ENCODE peak calls at places on chromosomes 12 and 14, in seven cellular contexts. M is SK-N-SH, A is HCT116, O is K562, V is GM12878, K is HepG2, U is H1. T is an unnamed sample.

GRCh38 chr12:124568431-124569374 is 1.3 kb upstream of the NCOR2 start:
- DNase-seq in M (peak), A (no peak), O (peak), V (peak), K (no peak), U (peak), T (peak)

GRCh38 chr14:49895480-49895879 is 2.6 kb downstream of the ARF6 start:
- DNase-seq in M (no peak), A (no peak), O (no peak), V (no peak), K (no peak), U (no peak), T (peak)

GRCh38 chr12:99059824-99060526 is 414.9 kb downstream of the APAF1 start:
- DNase-seq in M (peak), A (no peak), O (no peak), V (no peak), K (no peak), U (no peak), T (no peak)

GRCh38 chr12:64627781-64628180 is 17.5 kb downstream of the RASSF3 start:
- DNase-seq in M (no peak), A (no peak), O (no peak), V (no peak), K (no peak), U (no peak), T (no peak)

GRCh38 chr12:77681726-77682125 is 149.0 kb upstream of the NAV3 start:
- DNase-seq in M (no peak), A (no peak), O (no peak), V (no peak), K (no peak), U (no peak), T (no peak)

GRCh38 chr14:102986810-102987579 is 64.5 kb downstream of the AMN start:
- DNase-seq in M (no peak), A (no peak), O (no peak), V (no peak), K (peak), U (no peak), T (no peak)

GRCh38 chr12:112381421-112381897 is 772 bp downstream of the HECTD4 start:
- DNase-seq in M (no peak), A (no peak), O (peak), V (no peak), K (no peak), U (no peak), T (peak)

GRCh38 chr12:98741615-98742265 is 96.7 kb downstream of the APAF1 start:
- DNase-seq in M (no peak), A (no peak), O (peak), V (no peak), K (no peak), U (no peak), T (no peak)

GRCh38 chr12:16435875-16436554 is 88.6 kb downstream of the MGST1 start:
- DNase-seq in M (no peak), A (no peak), O (no peak), V (no peak), K (no peak), U (no peak), T (no peak)

GRCh38 chr14:90536092-90536491 is 139.3 kb downstream of the CALM1 start:
- DNase-seq in M (no peak), A (no peak), O (no peak), V (no peak), K (no peak), U (no peak), T (no peak)

DNA sequence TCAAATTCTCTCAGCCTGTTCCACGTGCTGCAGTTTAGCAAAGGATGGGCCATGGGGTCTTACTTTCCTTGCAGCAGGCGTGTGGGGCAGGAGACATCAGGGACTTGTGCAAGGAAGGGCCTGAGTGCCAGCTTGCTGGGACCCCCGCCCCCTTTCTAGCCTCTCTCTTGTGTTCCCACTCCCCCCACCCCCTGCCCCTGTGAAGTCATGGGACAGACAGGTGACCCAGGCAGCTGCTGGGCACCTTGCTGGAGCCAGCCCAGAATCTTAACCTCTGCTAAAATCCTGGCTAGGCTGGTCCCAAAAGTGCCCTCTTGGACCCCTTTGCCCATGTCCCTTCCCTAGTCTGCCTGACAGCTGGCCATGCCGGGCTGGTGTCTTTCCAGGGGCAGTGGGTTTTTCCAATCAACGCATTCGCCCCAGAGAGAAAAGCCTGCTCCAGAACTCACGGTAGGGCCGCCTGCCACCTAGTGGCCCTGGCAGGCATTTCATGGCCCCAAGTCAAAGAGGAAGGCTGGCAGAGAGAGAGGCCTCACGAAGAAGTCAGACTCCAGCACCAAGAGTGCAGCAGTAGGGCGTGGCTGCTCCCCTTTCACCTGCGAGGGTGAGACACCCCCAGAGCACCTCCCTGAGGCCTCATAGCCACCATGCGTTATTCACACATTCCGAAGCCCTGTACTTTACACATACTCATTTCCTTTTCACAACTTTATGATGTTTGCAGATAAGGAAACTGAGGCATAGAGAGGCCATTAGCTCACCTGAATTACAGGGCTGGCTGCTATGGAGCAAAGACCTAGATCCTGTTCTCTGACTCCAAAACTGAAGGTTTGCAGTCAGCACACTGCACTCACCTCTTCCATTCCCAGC is 67.4 kb downstream of the LGMN start:
- DNase-seq in M (peak), A (peak), O (peak), V (no peak), K (peak), U (peak), T (peak)
- TF ChIP-seq JUND in M (no peak), A (no peak), O (no peak), V (no peak), K (no peak), U (peak), T (no peak)

GRCh38 chr12:123227581-123228258 is 5.2 kb downstream of the MPHOSPH9 start:
- DNase-seq in M (no peak), A (no peak), O (no peak), V (no peak), K (no peak), U (no peak), T (no peak)

GRCh38 chr12:123232807-123233504 is at the start of the genes MPHOSPH9 and MTRFR:
- DNase-seq in M (peak), A (peak), O (peak), V (peak), K (peak), U (peak), T (peak)

GRCh38 chr12:123233505-123234299 is 466 bp downstream of the MTRFR start:
- DNase-seq in M (no peak), A (no peak), O (no peak), V (no peak), K (no peak), U (peak), T (no peak)

GRCh38 chr12:123232472-123232806 is 502 bp downstream of the MPHOSPH9 start:
- DNase-seq in M (no peak), A (peak), O (no peak), V (no peak), K (no peak), U (no peak), T (no peak)

GRCh38 chr12:123231931-123232330 is 1.0 kb downstream of the MPHOSPH9 start:
- DNase-seq in M (no peak), A (no peak), O (no peak), V (no peak), K (peak), U (no peak), T (no peak)
- TF ChIP-seq JUND in M (no peak), A (no peak), O (no peak), V (no peak), K (no peak), U (no peak), T (no peak)

GRCh38 chr12:33817713-33818112 is 204.6 kb upstream of the ALG10 start:
- DNase-seq in M (no peak), A (no peak), O (no peak), V (no peak), K (no peak), U (no peak), T (no peak)
- TF ChIP-seq JUND in M (no peak), A (no peak), O (no peak), V (no peak), K (no peak), U (no peak), T (no peak)

GRCh38 chr12:34398706-34399630 is 376.7 kb downstream of the ALG10 start:
- DNase-seq in M (peak), A (no peak), O (no peak), V (no peak), K (no peak), U (peak), T (no peak)

GRCh38 chr12:34398366-34398705 is 376.0 kb downstream of the ALG10 start:
- DNase-seq in M (peak), A (no peak), O (no peak), V (no peak), K (no peak), U (peak), T (no peak)

GRCh38 chr12:34396861-34397590 is 374.7 kb downstream of the ALG10 start:
- DNase-seq in M (peak), A (no peak), O (no peak), V (no peak), K (no peak), U (peak), T (no peak)

GRCh38 chr12:34396006-34396860 is 373.9 kb downstream of the ALG10 start:
- DNase-seq in M (peak), A (no peak), O (no peak), V (no peak), K (no peak), U (peak), T (no peak)

GRCh38 chr12:34397591-34398365 is 375.5 kb downstream of the ALG10 start:
- DNase-seq in M (peak), A (no peak), O (no peak), V (no peak), K (no peak), U (peak), T (no peak)
- TF ChIP-seq JUND in M (no peak), A (no peak), O (no peak), V (no peak), K (no peak), U (no peak), T (no peak)

GRCh38 chr12:55934343-55934742 is 3.4 kb downstream of the DGKA start:
- DNase-seq in M (no peak), A (no peak), O (no peak), V (no peak), K (no peak), U (no peak), T (no peak)

GRCh38 chr12:55935742-55936151 is 4.8 kb downstream of the DGKA start:
- DNase-seq in M (no peak), A (no peak), O (no peak), V (no peak), K (no peak), U (no peak), T (no peak)

GRCh38 chr12:55933799-55934174 is 2.8 kb downstream of the DGKA start:
- DNase-seq in M (no peak), A (no peak), O (no peak), V (no peak), K (no peak), U (no peak), T (no peak)

GRCh38 chr12:55933158-55933798 is 2.3 kb downstream of the DGKA start:
- DNase-seq in M (no peak), A (peak), O (no peak), V (no peak), K (no peak), U (no peak), T (no peak)

GRCh38 chr12:55934773-55935172 is 3.8 kb downstream of the DGKA start:
- DNase-seq in M (no peak), A (no peak), O (no peak), V (no peak), K (no peak), U (no peak), T (no peak)
- TF ChIP-seq JUND in M (no peak), A (no peak), O (no peak), V (no peak), K (no peak), U (no peak), T (no peak)

GRCh38 chr12:32995623-32996022 is 99.0 kb upstream of the PKP2 start:
- DNase-seq in M (no peak), A (no peak), O (no peak), V (no peak), K (no peak), U (no peak), T (no peak)
- TF ChIP-seq JUND in M (no peak), A (no peak), O (peak), V (no peak), K (no peak), U (no peak), T (no peak)

DNA sequence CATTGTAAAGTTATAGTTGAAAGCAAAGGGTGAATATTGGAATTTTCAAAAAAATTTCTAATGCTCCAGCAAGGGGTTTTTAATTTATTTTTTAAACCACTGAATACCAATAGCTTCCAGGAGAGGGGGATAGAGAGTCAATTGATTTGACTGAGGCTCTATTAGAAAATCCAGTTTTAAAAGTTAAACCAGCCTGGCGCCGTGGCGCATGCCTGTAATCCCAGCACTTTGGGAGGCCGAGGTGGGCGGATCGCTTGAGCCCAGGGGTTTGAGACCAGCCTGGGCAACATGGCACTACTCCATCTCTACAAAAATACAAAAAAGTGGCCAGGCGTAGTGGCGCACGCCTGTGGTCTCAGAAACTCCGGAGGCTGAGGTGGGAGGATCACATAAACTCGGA is 150.1 kb downstream of the SLC38A4 start:
- DNase-seq in M (peak), A (no peak), O (peak), V (no peak), K (peak), U (no peak), T (no peak)
- TF ChIP-seq JUND in M (no peak), A (no peak), O (no peak), V (no peak), K (no peak), U (no peak), T (no peak)

T was measured in T47D.